ENCODE peak calls at places on chromosome 18, in six cellular contexts. F is HCT116, G is IMR-90, Z is tibial nerve, K is HepG2, J is breast epithelium. P is an unnamed sample.

GRCh38 chr18:21243041-21243431 is 1.0 kb downstream of the GREB1L start:
- DNase-seq in F (no peak), G (no peak), Z (no peak), K (no peak), J (no peak), P (no peak)

GRCh38 chr18:22560797-22561196 is 143.1 kb upstream of the CTAGE1 start:
- DNase-seq in F (no peak), G (no peak), Z (no peak), K (no peak), J (no peak), P (no peak)

GRCh38 chr18:8814206-8814605 is 108.8 kb downstream of the MTCL1 start:
- DNase-seq in F (no peak), G (peak; percentile 76), Z (no peak), K (no peak), J (no peak), P (no peak)

GRCh38 chr18:39199231-39199855 is 1633.7 kb upstream of the CELF4 start:
- DNase-seq in F (no peak), G (no peak), Z (no peak), K (no peak), J (no peak), P (no peak)

GRCh38 chr18:45671366-45671765 is 52.6 kb upstream of the SLC14A1 start:
- DNase-seq in F (no peak), G (no peak), Z (no peak), K (no peak), J (no peak), P (no peak)

GRCh38 chr18:26134110-26134509 is 441 bp downstream of the PSMA8 start:
- DNase-seq in F (no peak), G (no peak), Z (no peak), K (no peak), J (no peak), P (no peak)

GRCh38 chr18:58593930-58594329 is 35.0 kb downstream of the ALPK2 start:
- DNase-seq in F (no peak), G (peak; percentile 38), Z (no peak), K (no peak), J (no peak), P (no peak)

GRCh38 chr18:63443820-63444219 is 21.5 kb upstream of the VPS4B start:
- DNase-seq in F (no peak), G (no peak), Z (no peak), K (no peak), J (no peak), P (no peak)

GRCh38 chr18:63089041-63089440 is 230.5 kb downstream of the BCL2 start:
- DNase-seq in F (no peak), G (no peak), Z (no peak), K (no peak), J (no peak), P (no peak)

GRCh38 chr18:7755753-7756475 is 188.8 kb downstream of the PTPRM start:
- DNase-seq in F (no peak), G (peak; percentile 31), Z (no peak), K (peak; percentile 63), J (no peak), P (no peak)

GRCh38 chr18:7754258-7754657 is 187.1 kb downstream of the PTPRM start:
- DNase-seq in F (no peak), G (peak; percentile 34), Z (no peak), K (peak; percentile 23), J (no peak), P (no peak)

GRCh38 chr18:7757175-7757574 is 190.1 kb downstream of the PTPRM start:
- DNase-seq in F (no peak), G (peak; percentile 5), Z (no peak), K (no peak), J (no peak), P (no peak)

GRCh38 chr18:7750966-7751365 is 183.8 kb downstream of the PTPRM start:
- DNase-seq in F (no peak), G (no peak), Z (no peak), K (peak; percentile 81), J (no peak), P (no peak)

DNA sequence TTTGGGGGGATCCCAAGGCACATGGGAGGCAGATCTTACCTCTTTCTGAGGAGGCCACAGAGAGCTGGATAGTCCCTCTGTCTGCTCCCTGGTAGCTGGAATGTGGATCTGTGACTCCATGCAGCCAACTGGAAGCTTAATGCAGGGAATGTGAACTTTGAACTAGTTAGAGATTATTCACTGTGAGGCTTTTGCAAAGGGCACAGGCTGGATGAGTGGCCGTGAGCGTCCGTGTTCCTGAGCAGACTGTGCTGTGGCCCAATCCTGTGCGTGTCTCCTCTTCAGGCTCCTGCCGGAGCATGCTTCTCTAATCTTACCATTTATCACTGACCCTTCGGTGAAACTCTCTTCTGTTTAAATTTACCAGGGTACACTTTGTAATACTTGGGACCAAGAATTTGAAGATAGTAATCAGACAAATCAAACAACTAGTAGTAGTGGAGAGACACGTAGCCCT is 187.6 kb downstream of the PTPRM start:
- DNase-seq in F (no peak), G (peak; percentile 17), Z (no peak), K (peak; percentile 94), J (no peak), P (no peak)
- TF ChIP-seq POLR2A in F (no peak), G (no peak), Z (no peak), K (peak; percentile 71), J (no peak), P (no peak)

GRCh38 chr18:59899298-59900221 is at the start of gene PMAIP1:
- DNase-seq in F (peak; percentile 81), G (peak; percentile 94), Z (peak; percentile 69), K (peak; percentile 49), J (peak; percentile 84), P (peak; percentile 18)

GRCh38 chr18:59902180-59902992 is 2.6 kb downstream of the PMAIP1 start:
- DNase-seq in F (no peak), G (peak; percentile 95), Z (no peak), K (no peak), J (no peak), P (no peak)

GRCh38 chr18:59898093-59898492 is 1.7 kb upstream of the PMAIP1 start:
- DNase-seq in F (no peak), G (no peak), Z (no peak), K (no peak), J (no peak), P (no peak)

GRCh38 chr18:59898609-59899297 is 1.0 kb upstream of the PMAIP1 start:
- DNase-seq in F (no peak), G (no peak), Z (no peak), K (no peak), J (no peak), P (no peak)

GRCh38 chr18:59900222-59901128 is 679 bp downstream of the PMAIP1 start:
- DNase-seq in F (no peak), G (peak; percentile 85), Z (no peak), K (no peak), J (peak; percentile 28), P (no peak)
- TF ChIP-seq POLR2A in F (no peak), G (peak; percentile 68), Z (no peak), K (no peak), J (no peak), P (peak; percentile 53)

GRCh38 chr18:48153641-48154481 is 223.4 kb upstream of the SMAD2 start:
- DNase-seq in F (no peak), G (no peak), Z (peak; percentile 56), K (peak; percentile 73), J (no peak), P (no peak)
- TF ChIP-seq POLR2A in F (no peak), G (no peak), Z (no peak), K (no peak), J (no peak), P (no peak)

DNA sequence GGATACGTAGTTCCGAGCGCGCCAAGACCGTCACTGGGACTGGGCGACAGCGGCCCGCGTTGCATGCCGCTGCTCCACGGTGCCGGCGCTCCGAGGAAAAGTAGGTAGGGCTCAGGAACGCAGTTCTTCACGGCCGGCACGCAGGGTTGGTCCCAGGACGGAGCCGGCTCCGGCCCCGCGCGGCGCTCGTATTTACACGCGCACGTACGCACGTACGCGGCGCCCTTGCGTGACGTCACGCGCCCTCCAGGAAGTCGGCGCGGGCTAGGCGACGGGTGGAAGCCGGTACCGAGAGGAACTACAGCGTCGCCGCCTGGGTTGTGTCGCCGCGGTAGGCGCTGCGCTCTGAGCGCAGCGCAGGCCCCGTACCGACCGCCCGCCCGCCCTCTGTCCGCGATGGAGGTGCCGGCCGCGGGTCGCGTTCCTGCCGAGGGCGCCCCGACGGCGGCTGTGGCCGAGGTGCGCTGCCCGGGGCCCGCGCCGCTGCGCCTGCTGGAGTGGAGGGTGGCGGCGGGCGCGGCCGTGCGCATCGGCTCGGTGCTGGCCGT is at the start of gene CTDP1:
- DNase-seq in F (peak; percentile 81), G (peak; percentile 91), Z (peak; percentile 77), K (peak; percentile 80), J (peak; percentile 88), P (peak; percentile 78)
- TF ChIP-seq POLR2A in F (no peak), G (no peak), Z (no peak), K (peak; percentile 32), J (no peak), P (no peak)

GRCh38 chr18:47036927-47037605 is 1.6 kb upstream of the ELOA2 start:
- DNase-seq in F (no peak), G (no peak), Z (no peak), K (no peak), J (no peak), P (no peak)
- TF ChIP-seq POLR2A in F (no peak), G (no peak), Z (no peak), K (no peak), J (no peak), P (no peak)

GRCh38 chr18:10010611-10011015 is 96.8 kb downstream of the VAPA start:
- DNase-seq in F (no peak), G (peak; percentile 92), Z (peak; percentile 78), K (no peak), J (peak; percentile 74), P (no peak)
- TF ChIP-seq POLR2A in F (no peak), G (no peak), Z (peak; percentile 62), K (no peak), J (no peak), P (no peak)

P was measured in esophagus squamous epithelium.